ENCODE peak calls at places on chromosomes 7 and 10, in four cellular contexts. K, O, A and T are unnamed samples.
A peak's percentile ranks its signal among the peaks of the same experiment; 100 is the strongest.

GRCh38 chr7:17099083-17099973 is 199.1 kb upstream of the AHR start:
- DNase-seq in K (no peak), O (no peak), A (no peak), T (no peak)

GRCh38 chr10:118832242-118832651 is 77.5 kb upstream of the CACUL1 start:
- DNase-seq in K (no peak), O (no peak), A (no peak), T (peak; percentile 84)

GRCh38 chr10:51063659-51064535 is 10.4 kb upstream of the PRKG1 start:
- DNase-seq in K (no peak), O (no peak), A (no peak), T (peak; percentile 22)

GRCh38 chr7:70630647-70631457 is 501.1 kb upstream of the GALNT17 start:
- DNase-seq in K (no peak), O (no peak), A (no peak), T (no peak)

GRCh38 chr7:134330990-134331389 is 14.3 kb upstream of the SLC35B4 start:
- DNase-seq in K (no peak), O (no peak), A (no peak), T (no peak)

GRCh38 chr7:20331231-20331880 is 656 bp downstream of the ITGB8 start:
- DNase-seq in K (no peak), O (peak; percentile 66), A (no peak), T (peak; percentile 76)

GRCh38 chr10:76420725-76421124 is 989.3 kb downstream of the LRMDA start:
- DNase-seq in K (no peak), O (no peak), A (no peak), T (no peak)

GRCh38 chr7:11298220-11298619 is 324.5 kb downstream of the PHF14 start:
- DNase-seq in K (no peak), O (no peak), A (no peak), T (no peak)

GRCh38 chr7:128932862-128933821 is 4.6 kb upstream of the IRF5 start:
- DNase-seq in K (no peak), O (no peak), A (no peak), T (no peak)

GRCh38 chr7:155569681-155570080 is 23.3 kb upstream of the CNPY1 start:
- DNase-seq in K (no peak), O (no peak), A (no peak), T (no peak)

GRCh38 chr7:74405191-74405898 is 48.4 kb upstream of the GTF2IRD1 start:
- DNase-seq in K (peak; percentile 91), O (peak; percentile 86), A (peak; percentile 68), T (peak; percentile 76)

GRCh38 chr10:3412646-3413045 is 240.1 kb upstream of the PITRM1 start:
- DNase-seq in K (no peak), O (no peak), A (no peak), T (no peak)

GRCh38 chr7:111090834-111091233 is at the start of gene LRRN3:
- DNase-seq in K (peak; percentile 13), O (no peak), A (no peak), T (peak; percentile 72)

GRCh38 chr10:78464856-78465221 is 431.2 kb downstream of the RPS24 start:
- DNase-seq in K (no peak), O (no peak), A (no peak), T (peak; percentile 55)
- TF ChIP-seq TEAD4 in K (no peak), O (no peak), A (no peak), T (no peak)

GRCh38 chr7:29332027-29332806 is 137.6 kb downstream of the CHN2 start:
- DNase-seq in K (no peak), O (no peak), A (no peak), T (no peak)

GRCh38 chr7:29329686-29330085 is 135.1 kb downstream of the CHN2 start:
- DNase-seq in K (no peak), O (no peak), A (no peak), T (no peak)

GRCh38 chr7:29330136-29330535 is 135.6 kb downstream of the CHN2 start:
- DNase-seq in K (no peak), O (no peak), A (no peak), T (no peak)

GRCh38 chr7:29332875-29333482 is 138.4 kb downstream of the CHN2 start:
- DNase-seq in K (no peak), O (no peak), A (no peak), T (no peak)

DNA sequence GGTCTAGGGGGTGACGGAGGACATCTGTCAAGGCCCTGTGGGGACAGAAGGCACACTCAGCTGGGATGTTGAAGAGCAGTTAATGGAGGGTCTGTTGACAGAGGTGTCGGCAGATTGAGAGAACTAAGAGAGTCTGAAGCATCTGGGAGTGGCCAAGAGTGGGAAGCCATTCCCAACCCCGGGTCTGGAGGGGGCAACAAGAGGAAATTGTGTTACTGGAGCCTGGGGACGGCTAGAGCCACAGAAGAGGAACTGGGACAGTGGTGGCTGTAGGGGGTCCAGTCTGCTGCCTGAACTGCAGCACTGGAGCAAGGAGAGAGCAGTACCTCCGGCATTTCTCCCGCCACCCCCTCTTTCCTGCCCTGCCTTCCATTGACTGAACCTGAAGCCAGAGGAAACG is 136.6 kb downstream of the CHN2 start:
- DNase-seq in K (no peak), O (no peak), A (no peak), T (no peak)
- TF ChIP-seq TEAD4 in K (no peak), O (no peak), A (no peak), T (no peak)

GRCh38 chr10:122461367-122461728 is at the start of gene HTRA1:
- DNase-seq in K (no peak), O (peak; percentile 71), A (no peak), T (peak; percentile 84)
- TF ChIP-seq TEAD4 in K (no peak), O (no peak), A (no peak), T (no peak)

DNA sequence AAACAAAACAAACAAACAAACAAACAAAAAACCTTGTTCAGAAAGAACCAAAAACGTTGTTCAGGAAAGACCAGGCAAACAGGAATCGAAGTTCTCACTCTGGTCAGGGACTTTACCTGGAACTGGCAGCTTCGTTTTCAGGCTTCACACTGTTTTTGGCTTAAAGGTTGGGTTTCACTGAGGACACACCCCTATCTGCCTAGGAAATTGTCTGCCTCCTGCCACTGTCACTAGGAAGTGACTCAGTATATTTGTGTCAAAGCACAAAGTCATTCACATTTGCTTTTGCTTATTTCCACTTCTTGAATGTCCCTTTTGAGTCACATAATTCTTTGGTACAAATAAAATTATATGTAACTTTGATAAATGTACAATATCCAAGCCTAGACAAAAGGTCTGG is 37.9 kb downstream of the PNLIPRP3 start:
- DNase-seq in K (no peak), O (no peak), A (no peak), T (no peak)
- TF ChIP-seq TEAD4 in K (no peak), O (no peak), A (no peak), T (no peak)